ENCODE peak calls at places on chromosome 12, in eight cellular contexts. Z is NAMALWA, O is HuH-7.5, Y is GM23338, Q is NCI-H524, V is NCI-H2171 treated with DMSO at 0.1 percent for 48 hours, U is HTR-8/SVneo, F is IMR-90. R is an unnamed sample.

GRCh38 chr12:111034911-111035577 is 114.7 kb upstream of the MYL2 start:
- DNase-seq in U (no peak), Z (no peak), O (peak), F (no peak), Y (peak), Q (no peak), V (peak), R (no peak)

GRCh38 chr12:108043750-108044149 is 85.3 kb upstream of the WSCD2 start:
- DNase-seq in V (no peak), U (no peak), Z (no peak), O (no peak), Y (peak), Q (no peak), F (no peak), R (no peak)

GRCh38 chr12:111344254-111344875 is 24.5 kb downstream of the PHETA1 start:
- DNase-seq in Z (no peak), U (no peak), O (no peak), Q (no peak), Y (no peak), F (no peak), V (no peak), R (no peak)

GRCh38 chr12:106195638-106196037 is 52.2 kb downstream of the CKAP4 start:
- DNase-seq in Y (no peak), V (no peak), Z (no peak), F (peak), U (no peak), O (peak), Q (no peak), R (no peak)

GRCh38 chr12:45122776-45123380 is 72.0 kb upstream of the DBX2 start:
- DNase-seq in Q (peak), Y (peak), O (no peak), U (peak), V (no peak), F (peak), Z (peak), R (no peak)

GRCh38 chr12:123937707-123938600 is 34.7 kb downstream of the CCDC92 start:
- DNase-seq in F (peak), V (no peak), O (no peak), Y (no peak), Z (no peak), Q (no peak), U (no peak), R (no peak)

GRCh38 chr12:74624206-74624605 is 86.6 kb downstream of the ATXN7L3B start:
- DNase-seq in Q (no peak), O (no peak), Z (no peak), V (no peak), Y (no peak), U (no peak), F (no peak), R (no peak)

GRCh38 chr12:954736-955135 is 5.2 kb upstream of the RAD52 start:
- DNase-seq in Z (no peak), U (no peak), O (no peak), F (no peak), Q (no peak), V (no peak), Y (no peak), R (no peak)

GRCh38 chr12:52628111-52628507 is 9.8 kb upstream of the KRT73 start:
- DNase-seq in V (no peak), O (no peak), Y (no peak), Q (no peak), U (no peak), F (no peak), Z (no peak), R (no peak)

GRCh38 chr12:12718853-12719252 is 1.7 kb downstream of the CDKN1B start:
- DNase-seq in Y (peak), U (no peak), O (peak), Z (peak), F (peak), Q (no peak), V (no peak), R (peak)

GRCh38 chr12:39872425-39872824 is 233.5 kb downstream of the SLC2A13 start:
- DNase-seq in U (no peak), O (no peak), Z (no peak), Y (no peak), Q (no peak), V (no peak), F (no peak), R (no peak)

GRCh38 chr12:131028587-131029338 is 75.1 kb downstream of the ADGRD1 start:
- DNase-seq in Z (no peak), Y (no peak), U (no peak), V (no peak), F (no peak), O (no peak), Q (no peak), R (no peak)

GRCh38 chr12:12010277-12011031 is 60.3 kb upstream of the BCL2L14 start:
- DNase-seq in Q (no peak), Y (no peak), U (peak), O (no peak), Z (peak), F (peak), V (no peak), R (peak)

GRCh38 chr12:9646794-9647622 is 22.5 kb upstream of the CLEC2D start:
- DNase-seq in V (no peak), U (no peak), Q (peak), Y (peak), F (peak), O (peak), Z (peak), R (no peak)

GRCh38 chr12:9799961-9800360 is 27.3 kb upstream of the KLRF1 start:
- DNase-seq in V (no peak), Z (no peak), Q (no peak), Y (no peak), O (no peak), F (peak), U (no peak), R (no peak)